ENCODE peak calls at places on chromosomes 2 and 18, in four cellular contexts. One of them, this sample, is unnamed.
A peak's percentile ranks its signal among the peaks of the same experiment; 100 is the strongest.

GRCh38 chr2:65436169-65436824 is 3.9 kb upstream of the SPRED2 start:
- DNase-seq in smooth muscle cell of the brain vasculature: peak; percentile 77
- DNase-seq in D341Med: peak; percentile 65
- DNase-seq in BE2C: peak; percentile 76
- DNase-seq in this sample: peak; percentile 91

GRCh38 chr2:8580316-8581047 is 101.4 kb upstream of the ID2 start:
- DNase-seq in D341Med: no peak
- DNase-seq in BE2C: no peak
- DNase-seq in smooth muscle cell of the brain vasculature: no peak
- DNase-seq in this sample: no peak

GRCh38 chr18:62211323-62211828 is 24.3 kb downstream of the RELCH start:
- DNase-seq in D341Med: no peak
- DNase-seq in BE2C: no peak
- DNase-seq in smooth muscle cell of the brain vasculature: no peak
- DNase-seq in this sample: no peak

GRCh38 chr18:45748531-45748930 is 24.6 kb downstream of the SLC14A1 start:
- DNase-seq in smooth muscle cell of the brain vasculature: no peak
- DNase-seq in BE2C: no peak
- DNase-seq in D341Med: no peak
- DNase-seq in this sample: no peak

GRCh38 chr18:48004577-48004976 is 74.1 kb upstream of the SMAD2 start:
- DNase-seq in smooth muscle cell of the brain vasculature: no peak
- DNase-seq in BE2C: no peak
- DNase-seq in D341Med: no peak
- DNase-seq in this sample: no peak

GRCh38 chr18:80023173-80023572 is 11.1 kb upstream of the RBFA start:
- DNase-seq in D341Med: no peak
- DNase-seq in BE2C: no peak
- DNase-seq in smooth muscle cell of the brain vasculature: no peak
- DNase-seq in this sample: no peak

GRCh38 chr2:42810971-42811865 is 18.8 kb upstream of the HAAO start:
- DNase-seq in BE2C: peak; percentile 71
- DNase-seq in smooth muscle cell of the brain vasculature: peak; percentile 40
- DNase-seq in D341Med: no peak
- DNase-seq in this sample: peak; percentile 57

GRCh38 chr2:136389809-136390208 is 271.9 kb upstream of the CXCR4 start:
- DNase-seq in D341Med: no peak
- DNase-seq in BE2C: no peak
- DNase-seq in smooth muscle cell of the brain vasculature: no peak
- DNase-seq in this sample: no peak

GRCh38 chr18:79856119-79857080 is 58.7 kb downstream of the KCNG2 start:
- DNase-seq in smooth muscle cell of the brain vasculature: no peak
- DNase-seq in D341Med: peak; percentile 81
- DNase-seq in BE2C: no peak
- DNase-seq in this sample: no peak

GRCh38 chr2:232516556-232516955 is 3.6 kb upstream of the PRSS56 start:
- DNase-seq in smooth muscle cell of the brain vasculature: no peak
- DNase-seq in D341Med: no peak
- DNase-seq in BE2C: no peak
- DNase-seq in this sample: no peak

GRCh38 chr2:172877826-172878225 is 142.2 kb downstream of the RAPGEF4 start:
- DNase-seq in smooth muscle cell of the brain vasculature: no peak
- DNase-seq in D341Med: no peak
- DNase-seq in BE2C: no peak
- DNase-seq in this sample: no peak

GRCh38 chr2:224941958-224942357 is 100.3 kb downstream of the DOCK10 start:
- DNase-seq in smooth muscle cell of the brain vasculature: no peak
- DNase-seq in D341Med: no peak
- DNase-seq in BE2C: no peak
- DNase-seq in this sample: no peak

GRCh38 chr2:216633616-216634316 is 546 bp downstream of the IGFBP2 start:
- DNase-seq in BE2C: peak; percentile 60
- DNase-seq in D341Med: peak; percentile 68
- DNase-seq in smooth muscle cell of the brain vasculature: no peak
- DNase-seq in this sample: no peak